ENCODE peak calls at places on chromosome 13, in six cellular contexts. I is PC-3, F is MM.1S, M is GM23248, O is SK-N-SH, A is HCT116. N is an unnamed sample. For H3K9me3, the result is how much of the 10 kb centered on the place peaks cover.

GRCh38 chr13:64255988-64256387 is 2840.3 kb upstream of the PCDH20 start:
- DNase-seq in I (no peak), F (no peak), A (no peak), O (no peak), M (no peak), N (no peak)

GRCh38 chr13:82947121-82948077 is 934.9 kb downstream of the SLITRK1 start:
- DNase-seq in M (peak), I (peak), F (no peak), O (no peak), A (no peak), N (no peak)

GRCh38 chr13:36673838-36674326 is at the start of gene SERTM1:
- DNase-seq in I (no peak), F (no peak), A (no peak), M (peak), O (peak), N (peak)

GRCh38 chr13:36129539-36129938 is 1.6 kb downstream of the DCLK1 start:
- DNase-seq in I (no peak), M (no peak), O (no peak), F (no peak), A (no peak), N (no peak)

GRCh38 chr13:22298530-22298929 is 627.7 kb downstream of the FGF9 start:
- DNase-seq in A (no peak), O (no peak), F (no peak), I (no peak), M (no peak), N (no peak)

GRCh38 chr13:106373304-106373988 is 162.0 kb downstream of the EFNB2 start:
- DNase-seq in M (no peak), O (no peak), F (no peak), I (no peak), A (no peak), N (no peak)

GRCh38 chr13:20125129-20125782 is 35.6 kb downstream of the GJA3 start:
- DNase-seq in I (peak), A (no peak), F (no peak), O (no peak), M (peak), N (no peak)

GRCh38 chr13:106299616-106300015 is 235.8 kb downstream of the EFNB2 start:
- DNase-seq in M (no peak), F (no peak), O (no peak), I (no peak), A (no peak), N (no peak)

GRCh38 chr13:109509154-109509905 is 277.1 kb downstream of the IRS2 start:
- DNase-seq in F (no peak), A (no peak), M (peak), I (peak), O (no peak), N (no peak)

DNA sequence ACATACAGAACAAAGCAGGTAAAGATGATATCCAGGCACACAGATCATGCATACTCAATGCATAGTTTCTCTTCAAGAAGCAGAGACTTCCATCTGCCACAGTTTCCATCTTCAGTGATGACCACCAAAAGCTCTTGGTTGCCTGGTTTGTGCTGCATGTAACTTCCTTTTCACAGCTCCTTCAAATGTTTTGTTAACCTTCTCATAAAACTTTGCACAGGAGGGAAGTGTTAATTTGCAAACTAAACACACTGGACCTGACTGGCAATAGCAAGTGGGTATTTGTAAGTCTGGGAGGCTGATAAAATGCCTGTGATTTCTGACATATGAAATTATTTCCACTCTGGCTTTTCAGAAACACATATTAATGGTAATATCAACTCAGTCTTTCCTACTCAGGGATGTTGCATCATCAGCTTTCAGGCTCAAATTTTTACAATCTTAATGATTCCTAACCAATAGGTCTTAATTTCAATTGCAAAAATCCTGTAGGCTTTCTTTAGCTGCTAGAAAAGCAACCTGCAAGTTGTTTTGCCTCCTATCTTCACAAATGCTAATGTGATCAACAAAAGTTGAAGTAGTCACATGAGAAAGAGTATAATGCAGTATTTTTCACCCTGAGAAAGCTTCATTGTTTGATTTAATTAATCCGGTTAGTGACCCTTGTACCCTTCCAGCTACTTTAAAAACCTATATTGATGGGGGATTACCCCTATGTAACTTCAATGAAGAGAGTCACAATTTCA is 575.6 kb downstream of the DIAPH3 start:
- DNase-seq in F (no peak), I (no peak), O (no peak), M (no peak), A (no peak), N (peak)
- H3K9ac ChIP-seq in F (no peak), I (no peak), O (no peak), M (no peak), A (no peak), N (no peak)

DNA sequence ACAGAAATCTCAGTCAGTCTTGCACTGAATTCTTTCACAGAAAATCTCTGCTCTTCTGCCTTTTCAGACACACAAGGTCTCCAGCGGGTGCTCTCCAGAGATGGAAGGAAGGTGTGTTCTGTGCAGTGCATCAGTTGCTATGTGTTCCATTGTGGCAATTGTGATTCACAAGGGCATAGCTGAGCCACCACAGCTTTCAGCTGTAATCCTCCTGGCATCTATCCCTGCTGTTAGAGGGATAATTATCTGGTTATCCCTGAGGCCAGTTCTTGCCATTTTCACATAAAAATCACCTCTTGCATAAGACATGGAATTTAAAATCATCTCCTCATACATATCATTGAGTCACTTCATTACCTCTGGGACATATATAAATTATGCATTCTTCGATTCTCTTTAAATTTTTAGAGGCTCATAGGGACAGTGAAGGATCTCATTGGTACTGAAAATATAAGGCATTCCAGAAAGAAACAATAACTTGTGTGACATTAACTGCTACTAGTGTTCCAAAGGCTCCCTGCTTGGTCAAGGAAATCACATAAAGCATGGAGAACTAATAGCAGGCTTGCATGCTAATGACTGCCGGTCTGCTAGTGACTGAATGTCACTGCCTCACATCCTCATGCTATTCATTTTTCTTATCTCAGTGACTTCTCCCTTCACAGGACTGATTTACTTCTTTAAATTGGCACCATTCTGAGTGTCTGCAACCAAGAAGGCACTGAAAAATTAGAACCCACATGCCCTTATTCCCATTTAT is 214.0 kb downstream of the ENOX1 start:
- DNase-seq in I (peak), M (peak), O (no peak), F (no peak), A (no peak), N (peak)
- TF ChIP-seq EZH2phosphoT487 in I (no peak), M (no peak), O (no peak), F (no peak), A (no peak), N (no peak)

GRCh38 chr13:33108620-33109019 is 92.4 kb downstream of the KL start:
- DNase-seq in F (no peak), M (peak), A (no peak), I (no peak), O (no peak), N (no peak)
- H3K9me3 ChIP-seq in F (under half), M (under half), A (under half), I (under half), O (under half), N (under half)

GRCh38 chr13:111642156-111642767 is 321.8 kb downstream of the TEX29 start:
- DNase-seq in O (no peak), I (no peak), M (no peak), F (no peak), A (no peak), N (no peak)
- H3K9ac ChIP-seq in O (no peak), I (no peak), M (no peak), F (no peak), A (no peak), N (no peak)

DNA sequence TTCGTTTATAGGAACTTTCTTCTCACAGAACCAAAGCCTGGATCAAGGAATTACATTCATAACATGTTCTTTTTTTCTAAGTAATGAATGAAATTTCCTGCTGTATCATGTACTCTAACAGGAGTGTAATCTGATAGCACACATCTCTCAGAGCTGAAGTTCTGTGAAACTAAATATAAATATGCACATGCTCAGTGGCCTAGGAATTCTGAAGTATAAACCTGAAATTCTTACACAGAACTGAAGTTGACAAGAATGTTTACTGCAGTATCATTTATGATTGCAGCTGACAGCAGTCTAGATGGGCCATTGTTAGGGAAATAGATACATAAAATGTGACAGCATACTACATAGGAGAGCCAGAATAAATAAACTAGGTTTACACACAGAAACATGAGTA is 54.5 kb downstream of the USP12 start:
- DNase-seq in A (no peak), M (no peak), I (no peak), F (no peak), O (no peak), N (no peak)
- TF ChIP-seq EZH2phosphoT487 in A (no peak), M (no peak), I (no peak), F (no peak), O (no peak), N (no peak)

GRCh38 chr13:108018371-108018870 is 196.9 kb downstream of the LIG4 start:
- DNase-seq in I (no peak), F (no peak), A (no peak), O (no peak), M (no peak), N (no peak)
- H3K9me3 ChIP-seq in I (under half), F (under half), A (under half), O (under half), M (under half), N (under half)

DNA sequence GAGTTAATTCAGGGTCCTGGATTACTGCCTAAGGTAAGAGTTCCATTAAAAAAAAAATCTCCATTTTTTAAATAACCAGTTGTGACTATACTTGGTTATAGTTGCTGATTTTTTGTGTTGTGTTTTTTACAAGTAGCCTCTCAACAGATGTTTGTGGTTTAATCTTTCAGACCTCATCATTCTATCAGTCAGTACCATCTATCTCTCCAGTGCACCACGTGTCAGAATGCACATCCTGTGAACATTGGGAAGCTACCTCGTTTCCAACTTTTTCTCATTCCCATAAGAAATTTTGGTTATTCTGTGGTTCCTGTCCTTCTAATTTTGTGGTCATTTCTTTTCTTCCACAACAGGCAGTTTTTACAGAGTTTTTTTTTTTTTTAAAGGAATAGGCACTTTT is 39.2 kb downstream of the WDFY2 start:
- DNase-seq in F (no peak), M (no peak), O (no peak), A (no peak), I (no peak), N (no peak)
- H3K9ac ChIP-seq in F (no peak), M (no peak), O (no peak), A (no peak), I (no peak), N (no peak)